ENCODE peak calls at places on chromosomes 6 and 20, in ten cellular contexts. Q is Panc1, P is GM23338, U is osteoblast, O is fibroblast of the aortic adventitia, B is left ventricle myocardium inferior, L is GM20000, E is right atrium auricular region, T is adrenal gland, J is breast epithelium. R is an unnamed sample.
A peak's percentile ranks its signal among the peaks of the same experiment; 100 is the strongest.

GRCh38 chr6:38179300-38179699 is 359.8 kb downstream of the ZFAND3 start:
- DNase-seq in Q (no peak), P (no peak), U (no peak), O (no peak), B (no peak), L (no peak), E (no peak), T (peak; percentile 41), J (peak; percentile 33), R (no peak)

GRCh38 chr20:48164566-48165400 is 379.5 kb upstream of the SULF2 start:
- DNase-seq in Q (no peak), P (no peak), U (peak; percentile 17), O (no peak), B (no peak), L (no peak), E (no peak), T (no peak), J (no peak), R (no peak)

GRCh38 chr20:51687071-51687470 is 81.1 kb downstream of the ATP9A start:
- DNase-seq in Q (no peak), P (no peak), U (peak; percentile 93), O (peak; percentile 29), B (no peak), L (no peak), E (no peak), T (no peak), J (no peak), R (no peak)

GRCh38 chr6:100663219-100663863 is 198.6 kb upstream of the SIM1 start:
- DNase-seq in Q (no peak), P (no peak), U (no peak), O (peak; percentile 84), B (no peak), L (no peak), E (no peak), T (no peak), J (no peak), R (no peak)

GRCh38 chr6:7805088-7805756 is 79.3 kb downstream of the BMP6 start:
- DNase-seq in Q (no peak), P (no peak), U (no peak), O (no peak), B (no peak), L (no peak), E (no peak), T (no peak), J (no peak), R (no peak)

GRCh38 chr6:31898200-31899011 is 908 bp upstream of the EHMT2 start:
- DNase-seq in Q (no peak), P (peak; percentile 86), U (peak; percentile 66), O (peak; percentile 56), B (no peak), L (peak; percentile 69), E (no peak), T (peak; percentile 70), J (no peak), R (no peak)

GRCh38 chr6:42007753-42008528 is 42.4 kb upstream of the TAF8 start:
- DNase-seq in Q (no peak), P (no peak), U (no peak), O (no peak), B (no peak), L (no peak), E (no peak), T (peak; percentile 54), J (no peak), R (no peak)

GRCh38 chr20:1697592-1697991 is 40.0 kb upstream of the SIRPG start:
- DNase-seq in Q (no peak), P (no peak), U (no peak), O (no peak), B (no peak), L (no peak), E (no peak), T (no peak), J (no peak), R (no peak)

GRCh38 chr6:157269261-157269794 is 54.0 kb downstream of the TMEM242 start:
- DNase-seq in Q (no peak), P (no peak), U (peak; percentile 92), O (peak; percentile 78), B (peak; percentile 81), L (no peak), E (peak; percentile 81), T (peak; percentile 85), J (no peak), R (no peak)

GRCh38 chr6:116352515-116353471 is 18.0 kb upstream of the DSE start:
- DNase-seq in Q (no peak), P (no peak), U (no peak), O (peak; percentile 71), B (no peak), L (no peak), E (no peak), T (no peak), J (no peak), R (no peak)
- TF ChIP-seq CTCF in Q (no peak), P (no peak), U (no peak), O (no peak), B (no peak), L (no peak), E (no peak), T (no peak), J (no peak), R (no peak)

GRCh38 chr6:63510786-63511185 is 61.5 kb upstream of the LOC128125822 start:
- DNase-seq in Q (no peak), P (no peak), U (no peak), O (no peak), B (no peak), L (no peak), E (no peak), T (no peak), J (no peak), R (no peak)

GRCh38 chr6:63504777-63505384 is 67.4 kb upstream of the LOC128125822 start:
- DNase-seq in Q (peak; percentile 33), P (no peak), U (no peak), O (no peak), B (no peak), L (peak; percentile 76), E (no peak), T (no peak), J (no peak), R (no peak)

GRCh38 chr6:63509652-63510352 is 62.5 kb upstream of the LOC128125822 start:
- DNase-seq in Q (no peak), P (no peak), U (no peak), O (peak; percentile 73), B (peak; percentile 74), L (no peak), E (no peak), T (peak; percentile 84), J (no peak), R (no peak)

GRCh38 chr6:63510353-63510686 is 62.0 kb upstream of the LOC128125822 start:
- DNase-seq in Q (no peak), P (no peak), U (no peak), O (no peak), B (no peak), L (no peak), E (no peak), T (no peak), J (no peak), R (no peak)

GRCh38 chr6:63507096-63507495 is 65.2 kb upstream of the LOC128125822 start:
- DNase-seq in Q (no peak), P (no peak), U (no peak), O (no peak), B (no peak), L (no peak), E (no peak), T (no peak), J (no peak), R (no peak)
- TF ChIP-seq CTCF in Q (no peak), P (peak; percentile 40), U (no peak), O (no peak), B (no peak), L (no peak), E (no peak), T (no peak), J (no peak), R (no peak)

GRCh38 chr20:50248104-50248631 is 57.5 kb downstream of the CEBPB start:
- DNase-seq in Q (no peak), P (no peak), U (peak; percentile 96), O (peak; percentile 36), B (no peak), L (no peak), E (no peak), T (no peak), J (no peak), R (no peak)
- TF ChIP-seq CTCF in Q (no peak), P (no peak), U (no peak), O (no peak), B (no peak), L (no peak), E (no peak), T (no peak), J (no peak), R (no peak)

DNA sequence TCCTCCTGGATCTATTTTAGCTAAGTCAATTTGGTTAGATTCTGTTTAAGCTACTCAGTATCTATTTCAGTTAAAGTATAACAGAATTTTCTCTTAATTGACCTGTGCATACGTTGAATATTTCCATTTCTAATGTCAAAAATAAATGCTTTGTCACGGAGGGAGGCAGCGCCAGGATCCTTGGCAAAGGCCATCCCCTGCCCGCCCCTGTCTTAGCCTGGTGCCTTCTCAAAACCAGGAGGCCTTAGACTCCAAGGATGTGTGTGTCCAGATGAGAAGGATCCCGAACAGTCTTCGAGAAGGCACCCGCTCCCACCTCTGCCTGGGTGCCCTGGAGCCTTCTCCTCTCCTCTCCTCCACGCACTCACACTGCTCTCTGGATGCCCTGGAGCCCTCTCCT is 22.4 kb downstream of the TCFL5 start:
- DNase-seq in Q (no peak), P (no peak), U (peak; percentile 29), O (no peak), B (no peak), L (no peak), E (no peak), T (no peak), J (no peak), R (no peak)
- TF ChIP-seq CTCF in Q (no peak), P (no peak), U (no peak), O (no peak), B (no peak), L (no peak), E (no peak), T (no peak), J (no peak), R (no peak)

GRCh38 chr20:44521484-44522481 is at the start of gene SERINC3:
- DNase-seq in Q (peak; percentile 87), P (peak; percentile 95), U (peak; percentile 96), O (peak; percentile 95), B (peak; percentile 95), L (peak; percentile 95), E (peak; percentile 97), T (peak; percentile 98), J (peak; percentile 97), R (peak; percentile 89)
- TF ChIP-seq CTCF in Q (no peak), P (no peak), U (peak; percentile 9), O (peak; percentile 20), B (no peak), L (no peak), E (no peak), T (no peak), J (no peak), R (no peak)

R was measured in omental fat pad.